ENCODE peak calls at places on chromosomes 6 and 20, in six cellular contexts. One of them, this sample, is unnamed. For H3K36me3, the result is how much of the 10 kb centered on the place peaks cover.

GRCh38 chr20:53408728-53409157 is 184.9 kb downstream of the ZNF217 start:
- DNase-seq in HCT116: no peak
- DNase-seq in spleen: no peak
- DNase-seq in HepG2: no peak
- DNase-seq in stomach: no peak
- DNase-seq in breast epithelium: no peak
- DNase-seq in this sample: no peak

GRCh38 chr6:43221046-43221773 is 8.1 kb downstream of the DNPH1 start:
- DNase-seq in stomach: peak
- DNase-seq in HepG2: no peak
- DNase-seq in breast epithelium: peak
- DNase-seq in spleen: no peak
- DNase-seq in HCT116: no peak
- DNase-seq in this sample: no peak

GRCh38 chr6:46963626-46964025 is 41.9 kb upstream of the ADGRF5 start:
- DNase-seq in spleen: no peak
- DNase-seq in HepG2: no peak
- DNase-seq in stomach: no peak
- DNase-seq in breast epithelium: no peak
- DNase-seq in HCT116: no peak
- DNase-seq in this sample: no peak

GRCh38 chr20:25276533-25277050 is 28.7 kb downstream of the PYGB start:
- DNase-seq in HCT116: no peak
- DNase-seq in breast epithelium: peak
- DNase-seq in HepG2: no peak
- DNase-seq in spleen: peak
- DNase-seq in stomach: peak
- DNase-seq in this sample: no peak

GRCh38 chr6:74199146-74199680 is 503.2 kb downstream of the CD109 start:
- DNase-seq in HCT116: no peak
- DNase-seq in HepG2: no peak
- DNase-seq in spleen: no peak
- DNase-seq in stomach: no peak
- DNase-seq in breast epithelium: no peak
- DNase-seq in this sample: no peak

GRCh38 chr6:69729870-69730449 is 66.8 kb downstream of the LMBRD1 start:
- DNase-seq in stomach: no peak
- DNase-seq in HepG2: no peak
- DNase-seq in spleen: no peak
- DNase-seq in HCT116: no peak
- DNase-seq in breast epithelium: no peak
- DNase-seq in this sample: no peak

GRCh38 chr6:140174509-140174908 is 800.1 kb upstream of the CITED2 start:
- DNase-seq in HepG2: no peak
- DNase-seq in stomach: no peak
- DNase-seq in breast epithelium: peak
- DNase-seq in HCT116: peak
- DNase-seq in spleen: no peak
- DNase-seq in this sample: no peak

GRCh38 chr20:46374383-46374782 is 32.0 kb downstream of the ELMO2 start:
- DNase-seq in HCT116: no peak
- DNase-seq in HepG2: no peak
- DNase-seq in spleen: no peak
- DNase-seq in stomach: no peak
- DNase-seq in breast epithelium: no peak
- DNase-seq in this sample: no peak

GRCh38 chr20:34559311-34560140 is 1.0 kb downstream of the MAP1LC3A start:
- DNase-seq in breast epithelium: no peak
- DNase-seq in spleen: peak
- DNase-seq in HCT116: no peak
- DNase-seq in stomach: no peak
- DNase-seq in HepG2: no peak
- DNase-seq in this sample: no peak

GRCh38 chr6:17423018-17423417 is 29.6 kb downstream of the CAP2 start:
- DNase-seq in spleen: no peak
- DNase-seq in HepG2: no peak
- DNase-seq in HCT116: no peak
- DNase-seq in breast epithelium: no peak
- DNase-seq in stomach: no peak
- DNase-seq in this sample: no peak

GRCh38 chr20:878511-879307 is 37.4 kb downstream of the ANGPT4 start:
- DNase-seq in stomach: no peak
- DNase-seq in HCT116: no peak
- DNase-seq in breast epithelium: no peak
- DNase-seq in spleen: peak
- DNase-seq in HepG2: no peak
- DNase-seq in this sample: no peak

GRCh38 chr6:112160745-112161144 is 73.4 kb downstream of the FAM229B start:
- DNase-seq in breast epithelium: no peak
- DNase-seq in stomach: no peak
- DNase-seq in spleen: no peak
- DNase-seq in HCT116: no peak
- DNase-seq in HepG2: no peak
- DNase-seq in this sample: no peak

GRCh38 chr6:11978169-11978987 is 33.7 kb upstream of the HIVEP1 start:
- DNase-seq in breast epithelium: no peak
- DNase-seq in HepG2: no peak
- DNase-seq in HCT116: no peak
- DNase-seq in stomach: no peak
- DNase-seq in spleen: no peak
- DNase-seq in this sample: no peak

GRCh38 chr20:52279667-52280180 is 88.1 kb upstream of the ZFP64 start:
- DNase-seq in HCT116: no peak
- DNase-seq in stomach: no peak
- DNase-seq in HepG2: no peak
- DNase-seq in breast epithelium: no peak
- DNase-seq in spleen: no peak
- DNase-seq in this sample: no peak

GRCh38 chr6:169931223-169931760 is 179.9 kb downstream of the ERMARD start:
- DNase-seq in HepG2: no peak
- DNase-seq in HCT116: no peak
- DNase-seq in stomach: no peak
- DNase-seq in spleen: peak
- DNase-seq in breast epithelium: no peak
- DNase-seq in this sample: no peak

GRCh38 chr20:38985603-38986170 is 23.5 kb downstream of the DHX35 start:
- DNase-seq in spleen: no peak
- DNase-seq in stomach: no peak
- DNase-seq in HCT116: no peak
- DNase-seq in HepG2: peak
- DNase-seq in breast epithelium: no peak
- DNase-seq in this sample: no peak

GRCh38 chr6:46898011-46898410 is 23.7 kb downstream of the ADGRF5 start:
- DNase-seq in spleen: no peak
- DNase-seq in HepG2: no peak
- DNase-seq in stomach: no peak
- DNase-seq in HCT116: no peak
- DNase-seq in breast epithelium: no peak
- DNase-seq in this sample: no peak

GRCh38 chr6:154624038-154624599 is 109.1 kb upstream of the SCAF8 start:
- DNase-seq in HepG2: no peak
- DNase-seq in breast epithelium: no peak
- DNase-seq in stomach: no peak
- DNase-seq in HCT116: no peak
- DNase-seq in spleen: no peak
- DNase-seq in this sample: no peak

GRCh38 chr6:25601797-25602679 is 50.0 kb upstream of the SCGN start:
- DNase-seq in stomach: no peak
- DNase-seq in breast epithelium: no peak
- DNase-seq in spleen: no peak
- DNase-seq in HepG2: peak
- DNase-seq in HCT116: peak
- DNase-seq in this sample: no peak

GRCh38 chr20:53828673-53829085 is 235.0 kb upstream of the ZNF217 start:
- DNase-seq in HCT116: peak
- DNase-seq in stomach: no peak
- DNase-seq in breast epithelium: peak
- DNase-seq in HepG2: no peak
- DNase-seq in spleen: no peak
- DNase-seq in this sample: no peak

GRCh38 chr6:151592449-151593169 is 98.8 kb downstream of the CCDC170 start:
- DNase-seq in spleen: no peak
- DNase-seq in HCT116: no peak
- DNase-seq in stomach: no peak
- DNase-seq in HepG2: peak
- DNase-seq in breast epithelium: no peak
- DNase-seq in this sample: no peak

GRCh38 chr20:22333885-22334545 is 250.4 kb downstream of the FOXA2 start:
- DNase-seq in breast epithelium: peak
- DNase-seq in HepG2: peak
- DNase-seq in HCT116: peak
- DNase-seq in spleen: no peak
- DNase-seq in stomach: peak
- DNase-seq in this sample: no peak

GRCh38 chr6:143700684-143701342 is 23.0 kb downstream of the PHACTR2 start:
- DNase-seq in HepG2: no peak
- DNase-seq in stomach: no peak
- DNase-seq in breast epithelium: no peak
- DNase-seq in spleen: no peak
- DNase-seq in HCT116: no peak
- DNase-seq in this sample: no peak

GRCh38 chr20:33209789-33210188 is 7.4 kb upstream of the BPIFA3 start:
- DNase-seq in HCT116: peak
- DNase-seq in spleen: no peak
- DNase-seq in stomach: peak
- DNase-seq in breast epithelium: no peak
- DNase-seq in HepG2: peak
- DNase-seq in this sample: no peak

GRCh38 chr6:116349216-116349615 is 21.5 kb upstream of the DSE start:
- DNase-seq in stomach: no peak
- DNase-seq in spleen: no peak
- DNase-seq in HCT116: no peak
- DNase-seq in HepG2: no peak
- DNase-seq in breast epithelium: no peak
- DNase-seq in this sample: no peak

GRCh38 chr20:38156280-38156679 is 8.8 kb downstream of the TGM2 start:
- DNase-seq in HepG2: no peak
- DNase-seq in breast epithelium: no peak
- DNase-seq in HCT116: no peak
- DNase-seq in stomach: no peak
- DNase-seq in spleen: no peak
- DNase-seq in this sample: no peak

GRCh38 chr6:120378582-120379220 is 955.6 kb downstream of the TBC1D32 start:
- DNase-seq in stomach: no peak
- DNase-seq in HCT116: peak
- DNase-seq in breast epithelium: no peak
- DNase-seq in HepG2: peak
- DNase-seq in spleen: no peak
- DNase-seq in this sample: no peak

GRCh38 chr6:56613247-56613851 is 29.3 kb downstream of the DST start:
- DNase-seq in spleen: no peak
- DNase-seq in HCT116: no peak
- DNase-seq in stomach: no peak
- DNase-seq in breast epithelium: no peak
- DNase-seq in HepG2: no peak
- DNase-seq in this sample: no peak

GRCh38 chr6:56620229-56620868 is 22.3 kb downstream of the DST start:
- DNase-seq in HCT116: no peak
- DNase-seq in HepG2: no peak
- DNase-seq in breast epithelium: no peak
- DNase-seq in spleen: no peak
- DNase-seq in stomach: no peak
- DNase-seq in this sample: no peak

GRCh38 chr6:56616967-56617366 is 25.7 kb downstream of the DST start:
- DNase-seq in stomach: no peak
- DNase-seq in spleen: no peak
- DNase-seq in breast epithelium: no peak
- DNase-seq in HCT116: no peak
- DNase-seq in HepG2: no peak
- DNase-seq in this sample: no peak

GRCh38 chr6:56618050-56618449 is 24.6 kb downstream of the DST start:
- DNase-seq in HepG2: no peak
- DNase-seq in stomach: no peak
- DNase-seq in spleen: no peak
- DNase-seq in breast epithelium: peak
- DNase-seq in HCT116: no peak
- DNase-seq in this sample: no peak
- TF ChIP-seq CTCF in HepG2: no peak
- TF ChIP-seq CTCF in stomach: no peak
- TF ChIP-seq CTCF in spleen: no peak
- TF ChIP-seq CTCF in breast epithelium: no peak
- TF ChIP-seq CTCF in HCT116: peak
- TF ChIP-seq CTCF in this sample: no peak

GRCh38 chr6:32968770-32969684 is 633 bp downstream of the BRD2 start:
- DNase-seq in breast epithelium: peak
- DNase-seq in stomach: peak
- DNase-seq in HepG2: peak
- DNase-seq in spleen: peak
- DNase-seq in HCT116: peak
- DNase-seq in this sample: no peak
- TF ChIP-seq POLR2AphosphoS5 in breast epithelium: peak
- TF ChIP-seq POLR2AphosphoS5 in stomach: no peak
- TF ChIP-seq POLR2AphosphoS5 in HepG2: peak
- TF ChIP-seq POLR2AphosphoS5 in spleen: peak
- TF ChIP-seq POLR2AphosphoS5 in HCT116: no peak
- TF ChIP-seq POLR2AphosphoS5 in this sample: no peak

DNA sequence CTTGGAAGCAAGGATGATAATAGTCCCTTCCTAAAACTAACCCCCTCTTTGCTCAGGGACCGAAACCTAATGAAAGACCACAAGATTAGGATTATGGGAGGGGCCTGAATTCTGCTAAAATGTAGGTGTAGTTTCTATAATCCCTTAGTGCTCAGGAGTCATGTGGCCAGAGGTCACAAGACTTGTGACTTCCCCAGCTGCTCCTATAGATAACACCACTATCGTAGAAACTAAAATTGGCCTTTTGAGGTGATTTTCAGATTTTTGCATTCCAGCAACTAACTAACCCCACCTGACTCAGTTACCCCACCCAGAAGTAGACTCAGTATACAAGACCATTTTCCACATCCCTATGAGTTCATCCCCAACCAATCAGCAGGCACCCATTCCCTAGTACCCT is 42.1 kb downstream of the MDN1 start:
- DNase-seq in stomach: no peak
- DNase-seq in spleen: no peak
- DNase-seq in HCT116: no peak
- DNase-seq in breast epithelium: no peak
- DNase-seq in HepG2: no peak
- DNase-seq in this sample: no peak
- H3K36me3 ChIP-seq in stomach: half or more
- H3K36me3 ChIP-seq in spleen: half or more
- H3K36me3 ChIP-seq in HCT116: under half
- H3K36me3 ChIP-seq in breast epithelium: under half
- H3K36me3 ChIP-seq in HepG2: under half
- H3K36me3 ChIP-seq in this sample: under half

DNA sequence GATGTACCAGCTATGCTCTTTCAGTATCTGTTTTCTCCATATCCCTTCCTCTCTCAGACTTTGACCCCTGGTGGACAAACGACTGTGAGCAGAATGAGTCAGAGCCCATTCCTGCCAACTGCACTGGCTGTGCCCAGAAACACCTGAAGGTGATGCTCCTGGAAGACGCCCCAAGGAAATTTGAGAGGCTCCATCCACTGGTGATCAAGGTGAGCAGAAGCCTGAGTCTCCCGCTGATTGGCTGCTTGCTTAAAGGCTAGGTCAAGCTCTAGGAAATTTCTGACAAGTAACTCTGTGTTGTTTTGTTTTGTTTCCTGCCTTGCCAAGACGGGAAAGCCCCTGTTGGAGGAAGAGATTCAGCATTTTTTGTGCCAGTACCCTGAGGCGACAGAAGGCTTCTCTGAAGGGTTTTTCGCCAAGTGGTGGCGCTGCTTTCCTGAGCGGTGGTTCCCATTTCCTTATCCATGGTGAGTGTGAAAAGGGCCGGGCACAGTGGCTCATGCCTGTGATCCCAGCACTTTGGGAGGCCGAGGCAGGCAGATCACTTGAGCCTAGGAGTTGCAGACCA is 28.6 kb downstream of the C6orf89 start:
- DNase-seq in HCT116: peak
- DNase-seq in spleen: no peak
- DNase-seq in stomach: peak
- DNase-seq in HepG2: peak
- DNase-seq in breast epithelium: peak
- DNase-seq in this sample: no peak
- TF ChIP-seq CTCF in HCT116: peak
- TF ChIP-seq CTCF in spleen: no peak
- TF ChIP-seq CTCF in stomach: no peak
- TF ChIP-seq CTCF in HepG2: peak
- TF ChIP-seq CTCF in breast epithelium: peak
- TF ChIP-seq CTCF in this sample: no peak